ENCODE peak calls at places on chromosomes 7 and 10, in eight cellular contexts. T, B, V, Z, I, M, C and U are unnamed samples. For H3K4me1, the result is how much of the 10 kb centered on the place peaks cover.

GRCh38 chr7:131105294-131105802 is 222.3 kb upstream of the MKLN1 start:
- DNase-seq in M (no peak), V (no peak), T (no peak), Z (no peak), B (no peak), I (no peak), C (peak), U (peak)

GRCh38 chr10:34764347-34764991 is 50.6 kb downstream of the PARD3 start:
- DNase-seq in V (no peak), C (no peak), B (no peak), M (no peak), T (no peak), I (no peak), Z (no peak), U (no peak)

GRCh38 chr7:142405122-142405765 is 147.4 kb upstream of the PRSS58 start:
- DNase-seq in I (no peak), C (no peak), V (no peak), T (no peak), Z (no peak), B (no peak), M (no peak), U (no peak)

GRCh38 chr10:21314906-21315305 is 210.6 kb downstream of the SKIDA1 start:
- DNase-seq in V (no peak), Z (no peak), B (no peak), M (no peak), C (no peak), T (no peak), I (no peak), U (no peak)

GRCh38 chr7:131525820-131526219 is 30.6 kb downstream of the PODXL start:
- DNase-seq in M (no peak), I (no peak), B (no peak), V (no peak), C (no peak), Z (no peak), T (no peak), U (no peak)

GRCh38 chr10:133199992-133200611 is 29.9 kb upstream of the UTF1 start:
- DNase-seq in C (no peak), V (no peak), B (no peak), M (no peak), I (no peak), Z (no peak), T (no peak), U (no peak)

GRCh38 chr10:104353325-104354048 is at the start of gene CFAP58:
- DNase-seq in V (peak), M (peak), B (peak), T (peak), C (peak), I (peak), Z (peak), U (peak)

GRCh38 chr7:47688311-47689100 is 106.6 kb upstream of the TNS3 start:
- DNase-seq in V (no peak), C (no peak), I (no peak), B (no peak), T (no peak), M (no peak), Z (no peak), U (no peak)

GRCh38 chr10:21173964-21174669 is 277.0 kb upstream of the NEBL start:
- DNase-seq in T (peak), V (no peak), B (no peak), I (peak), Z (no peak), M (peak), C (peak), U (peak)

GRCh38 chr7:20299145-20299544 is 31.6 kb upstream of the ITGB8 start:
- DNase-seq in B (no peak), Z (no peak), T (no peak), M (no peak), I (no peak), C (no peak), V (no peak), U (no peak)

GRCh38 chr10:77940627-77941026 is 14.1 kb upstream of the DLG5 start:
- DNase-seq in I (no peak), C (no peak), M (no peak), B (no peak), T (no peak), V (no peak), Z (no peak), U (no peak)

GRCh38 chr7:110507832-110508231 is 583.1 kb upstream of the LRRN3 start:
- DNase-seq in M (no peak), V (no peak), Z (no peak), T (no peak), B (no peak), C (no peak), I (no peak), U (no peak)

GRCh38 chr10:5325076-5325475 is 39.7 kb upstream of the UCN3 start:
- DNase-seq in T (no peak), Z (no peak), M (no peak), B (no peak), V (no peak), C (no peak), I (no peak), U (no peak)

GRCh38 chr10:60739581-60739980 is 38.7 kb upstream of the CDK1 start:
- DNase-seq in B (no peak), T (no peak), M (no peak), C (no peak), Z (peak), V (no peak), I (no peak), U (no peak)

GRCh38 chr7:23267357-23267756 is 20.8 kb downstream of the GPNMB start:
- DNase-seq in M (no peak), C (no peak), V (no peak), I (no peak), T (no peak), B (no peak), Z (no peak), U (no peak)

GRCh38 chr7:23679898-23680416 is at the start of gene FAM221A:
- DNase-seq in Z (peak), B (peak), C (peak), V (peak), I (peak), M (peak), T (peak), U (peak)

GRCh38 chr7:30912454-30912985 is 867 bp downstream of the AQP1 start:
- DNase-seq in V (no peak), T (no peak), M (no peak), B (no peak), Z (no peak), C (no peak), I (no peak), U (peak)

GRCh38 chr7:30910369-30911073 is 1.1 kb upstream of the AQP1 start:
- DNase-seq in I (no peak), M (peak), Z (no peak), T (no peak), V (no peak), B (no peak), C (no peak), U (no peak)

GRCh38 chr7:30911133-30911532 is 520 bp upstream of the AQP1 start:
- DNase-seq in I (no peak), V (no peak), T (no peak), B (no peak), Z (no peak), C (no peak), M (no peak), U (no peak)

GRCh38 chr7:30912021-30912420 is 368 bp downstream of the AQP1 start:
- DNase-seq in M (no peak), B (no peak), T (no peak), C (no peak), Z (no peak), V (no peak), I (no peak), U (peak)

GRCh38 chr7:30911561-30911969 is at the start of gene AQP1:
- DNase-seq in Z (peak), I (peak), C (no peak), V (no peak), T (peak), M (peak), B (no peak), U (peak)
- H3K4me1 ChIP-seq in Z (under half), I (under half), C (under half), V (under half), T (under half), M (under half), B (half or more), U (half or more)

GRCh38 chr7:129043012-129043411 is 11.9 kb downstream of the TNPO3 start:
- DNase-seq in T (no peak), M (no peak), Z (no peak), V (no peak), I (no peak), B (no peak), C (no peak), U (no peak)
- H3K4me1 ChIP-seq in T (under half), M (under half), Z (under half), V (under half), I (under half), B (half or more), C (under half), U (under half)

DNA sequence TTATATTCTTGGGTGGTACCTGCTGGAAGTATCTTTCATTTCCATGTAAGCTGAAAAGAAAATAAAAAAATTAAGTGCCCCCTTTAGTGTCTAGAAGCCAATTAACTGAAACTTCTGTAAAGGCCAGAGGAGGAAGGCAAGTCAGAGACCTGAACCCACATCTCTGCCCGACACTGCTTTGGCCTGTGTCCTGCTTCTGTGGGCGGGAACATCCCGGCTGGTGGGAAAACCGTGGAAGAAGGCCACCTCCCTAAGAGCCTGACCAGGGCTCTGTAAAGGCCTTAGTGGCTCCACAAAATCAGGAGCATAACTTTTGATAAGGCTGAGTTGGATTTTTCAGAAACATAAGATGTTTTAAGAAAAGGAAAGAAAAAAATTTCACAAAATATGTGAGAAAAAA is 9.4 kb downstream of the CPXM2 start:
- DNase-seq in C (no peak), V (no peak), Z (no peak), B (no peak), I (no peak), T (no peak), M (no peak), U (no peak)
- H3K4me1 ChIP-seq in C (under half), V (under half), Z (under half), B (half or more), I (under half), T (under half), M (under half), U (under half)

DNA sequence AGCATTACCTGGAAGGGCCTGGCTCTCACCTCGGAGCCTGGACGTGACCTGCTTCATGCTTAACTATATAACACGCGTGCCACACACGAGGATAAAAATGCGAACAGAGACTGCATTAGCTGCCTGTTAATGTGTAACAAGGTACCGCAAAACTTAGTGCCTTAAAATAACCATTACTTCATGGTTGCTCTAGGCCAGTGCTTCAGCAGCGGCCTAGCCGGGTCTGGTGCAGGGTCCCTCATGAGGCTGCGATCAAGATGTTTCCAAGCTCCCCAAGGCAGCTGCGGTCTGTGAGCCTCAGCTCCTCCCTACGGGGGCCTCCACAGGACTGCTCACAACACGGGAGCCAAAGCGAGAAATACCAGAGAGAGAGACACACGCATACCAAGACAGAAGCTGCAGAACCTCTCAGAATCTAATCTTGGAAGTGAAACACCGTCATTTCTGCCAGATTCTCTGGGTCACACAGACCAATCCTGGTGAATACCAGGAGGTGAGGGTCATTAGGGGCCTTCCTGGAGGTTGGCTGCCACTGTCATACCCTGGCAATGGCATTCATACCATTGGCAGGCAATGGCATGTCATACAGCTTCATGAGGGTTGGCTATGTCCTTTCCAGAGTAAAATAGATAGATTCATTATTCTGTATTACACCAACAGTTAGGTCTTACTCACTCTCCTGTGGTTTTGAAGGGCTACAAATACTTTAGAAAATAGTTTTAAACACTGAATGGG is 94.5 kb downstream of the HIPK2 start:
- DNase-seq in M (no peak), B (no peak), Z (peak), I (no peak), C (no peak), V (no peak), T (no peak), U (no peak)
- H3K4me1 ChIP-seq in M (under half), B (half or more), Z (under half), I (under half), C (under half), V (under half), T (half or more), U (under half)

DNA sequence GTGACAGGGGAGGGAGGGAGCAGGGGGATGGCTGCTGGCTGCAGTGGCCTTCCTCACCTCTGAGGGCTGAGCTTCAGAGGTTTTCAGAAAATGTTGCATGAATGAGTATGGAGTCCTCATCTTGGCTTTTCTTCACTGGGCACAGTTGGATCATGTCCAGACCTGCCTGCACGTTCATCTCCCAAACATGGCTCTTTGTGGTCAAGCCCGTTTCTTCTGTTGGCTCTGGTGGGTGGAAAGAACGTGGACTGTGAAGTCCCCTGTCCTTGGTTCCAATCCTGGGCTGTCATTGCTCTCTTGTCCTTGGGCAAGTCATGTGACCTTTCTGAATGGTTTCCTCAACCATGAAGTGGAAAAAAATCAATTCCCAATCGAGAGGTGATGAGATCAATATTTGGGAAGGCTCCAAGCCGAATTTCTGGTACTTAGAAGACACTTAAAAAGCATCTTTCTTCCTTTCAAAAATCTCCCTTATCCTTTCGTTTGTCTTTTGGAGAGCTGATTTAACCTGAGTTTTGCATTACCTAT is 34.5 kb downstream of the TSPAN14 start:
- DNase-seq in C (no peak), I (no peak), V (no peak), M (no peak), T (no peak), Z (no peak), B (no peak), U (no peak)
- H3K4me1 ChIP-seq in C (under half), I (under half), V (under half), M (under half), T (under half), Z (under half), B (half or more), U (half or more)

GRCh38 chr7:818031-818699 is 14.1 kb upstream of the SUN1 start:
- DNase-seq in V (peak), T (no peak), B (no peak), C (peak), I (no peak), M (no peak), Z (peak), U (no peak)

GRCh38 chr7:816751-817671 is 15.3 kb upstream of the SUN1 start:
- DNase-seq in V (peak), M (no peak), C (peak), Z (no peak), T (no peak), I (peak), B (no peak), U (peak)

GRCh38 chr7:820341-820740 is 11.9 kb upstream of the SUN1 start:
- DNase-seq in M (no peak), C (no peak), T (no peak), B (no peak), V (no peak), I (no peak), Z (no peak), U (no peak)

GRCh38 chr7:816300-816750 is 16.0 kb upstream of the SUN1 start:
- DNase-seq in C (peak), T (peak), V (peak), I (peak), Z (peak), B (peak), M (peak), U (peak)

DNA sequence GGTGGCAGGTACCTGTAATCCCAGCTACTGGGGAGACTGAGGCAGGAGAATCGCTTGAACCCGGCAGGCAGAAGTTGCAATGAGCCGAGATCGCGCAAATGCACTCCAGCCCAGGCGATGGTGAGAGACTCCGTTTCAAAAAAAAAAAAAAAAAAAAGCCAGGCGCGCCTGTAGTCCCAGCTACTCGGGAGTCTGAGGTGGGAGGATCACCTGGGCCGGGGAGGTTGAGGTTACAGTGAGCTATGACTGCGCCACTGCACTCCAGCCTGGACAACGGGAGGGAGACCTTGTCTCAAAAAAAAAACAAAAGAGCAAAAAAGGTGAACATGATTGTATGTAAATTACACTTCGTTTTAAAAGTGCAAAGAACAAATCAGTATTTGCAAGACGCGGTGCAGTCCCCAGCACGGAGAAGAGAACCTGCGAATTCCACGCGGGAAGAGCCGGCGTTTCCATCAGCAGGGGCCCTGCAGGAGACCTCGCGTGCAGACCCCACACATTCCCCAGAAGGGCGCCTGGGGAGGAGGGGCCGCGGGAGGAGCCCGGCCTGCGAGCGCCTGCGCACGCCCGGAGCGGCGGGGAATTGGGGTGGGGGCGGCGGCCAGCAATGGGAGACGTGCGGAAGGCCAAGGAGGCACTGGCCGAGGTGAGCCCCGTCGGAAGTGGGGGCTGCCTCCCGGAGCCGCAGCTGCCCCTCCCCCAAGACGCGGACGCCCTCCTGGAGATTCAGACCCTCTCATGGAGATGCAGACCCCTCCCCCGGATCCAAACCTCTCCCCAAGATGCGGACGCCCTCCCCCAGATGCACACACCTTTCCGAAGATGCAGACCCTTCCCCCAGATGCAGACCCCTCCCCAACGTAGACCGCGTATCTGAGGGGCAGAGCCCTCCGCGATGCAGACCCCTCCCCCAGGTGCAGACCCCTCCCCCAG is 16.7 kb upstream of the SUN1 start:
- DNase-seq in V (peak), I (peak), T (no peak), C (peak), B (no peak), M (peak), Z (no peak), U (peak)
- H3K4me1 ChIP-seq in V (under half), I (under half), T (half or more), C (under half), B (half or more), M (under half), Z (under half), U (under half)